ENCODE peak calls at places on chromosomes 7 and 10, in nine cellular contexts. L is A549, E is H54, C is HCT116, Z is lower leg skin, B is esophagus squamous epithelium, S is GM12878, F is right lobe of liver, I is body of pancreas. M is an unnamed sample.

GRCh38 chr10:113425596-113425995 is 127.3 kb upstream of the HABP2 start:
- DNase-seq in L (peak; percentile 62), E (no peak), C (no peak), Z (no peak), B (no peak), S (no peak), F (no peak), I (peak; percentile 33), M (no peak)

GRCh38 chr10:77784856-77785255 is 141.7 kb downstream of the DLG5 start:
- DNase-seq in L (no peak), E (no peak), C (no peak), Z (no peak), B (no peak), S (no peak), F (no peak), I (no peak), M (no peak)

GRCh38 chr10:1010703-1011102 is 15.0 kb downstream of the IDI2 start:
- DNase-seq in L (no peak), E (no peak), C (no peak), Z (no peak), B (no peak), S (no peak), F (no peak), I (no peak), M (no peak)

GRCh38 chr7:2017483-2017891 is 215.3 kb downstream of the MAD1L1 start:
- DNase-seq in L (no peak), E (no peak), C (no peak), Z (no peak), B (no peak), S (no peak), F (peak; percentile 33), I (no peak), M (no peak)

GRCh38 chr10:99232357-99232999 is 3.2 kb downstream of the HPSE2 start:
- DNase-seq in L (no peak), E (no peak), C (no peak), Z (no peak), B (no peak), S (no peak), F (no peak), I (no peak), M (no peak)

GRCh38 chr10:53839437-53840039 is 961.5 kb downstream of the PCDH15 start:
- DNase-seq in L (peak; percentile 21), E (no peak), C (no peak), Z (no peak), B (no peak), S (no peak), F (no peak), I (no peak), M (peak; percentile 21)

GRCh38 chr7:32618987-32619386 is 123.7 kb downstream of the AVL9 start:
- DNase-seq in L (peak; percentile 65), E (no peak), C (no peak), Z (no peak), B (no peak), S (no peak), F (no peak), I (no peak), M (no peak)

GRCh38 chr10:46542567-46543323 is 13.7 kb downstream of the GPRIN2 start:
- DNase-seq in L (no peak), E (no peak), C (no peak), Z (no peak), B (no peak), S (no peak), F (peak; percentile 44), I (peak; percentile 11), M (no peak)

GRCh38 chr7:90111-91063 is 102.0 kb upstream of the FAM20C start:
- DNase-seq in L (no peak), E (no peak), C (no peak), Z (no peak), B (no peak), S (no peak), F (no peak), I (no peak), M (no peak)

GRCh38 chr7:36787933-36788378 is 63.7 kb upstream of the AOAH start:
- DNase-seq in L (no peak), E (no peak), C (no peak), Z (no peak), B (no peak), S (peak; percentile 42), F (no peak), I (no peak), M (no peak)

GRCh38 chr7:22559829-22560489 is 60.0 kb upstream of the STEAP1B start:
- DNase-seq in L (peak; percentile 80), E (peak; percentile 73), C (peak; percentile 71), Z (peak; percentile 67), B (no peak), S (no peak), F (peak; percentile 71), I (peak; percentile 78), M (peak; percentile 61)

GRCh38 chr10:131819241-131820072 is 81.4 kb upstream of the PPP2R2D start:
- DNase-seq in L (no peak), E (no peak), C (no peak), Z (no peak), B (no peak), S (no peak), F (peak; percentile 89), I (no peak), M (no peak)

GRCh38 chr7:43458746-43459337 is 124.1 kb upstream of the STK17A start:
- DNase-seq in L (no peak), E (no peak), C (no peak), Z (no peak), B (no peak), S (no peak), F (no peak), I (no peak), M (no peak)

DNA sequence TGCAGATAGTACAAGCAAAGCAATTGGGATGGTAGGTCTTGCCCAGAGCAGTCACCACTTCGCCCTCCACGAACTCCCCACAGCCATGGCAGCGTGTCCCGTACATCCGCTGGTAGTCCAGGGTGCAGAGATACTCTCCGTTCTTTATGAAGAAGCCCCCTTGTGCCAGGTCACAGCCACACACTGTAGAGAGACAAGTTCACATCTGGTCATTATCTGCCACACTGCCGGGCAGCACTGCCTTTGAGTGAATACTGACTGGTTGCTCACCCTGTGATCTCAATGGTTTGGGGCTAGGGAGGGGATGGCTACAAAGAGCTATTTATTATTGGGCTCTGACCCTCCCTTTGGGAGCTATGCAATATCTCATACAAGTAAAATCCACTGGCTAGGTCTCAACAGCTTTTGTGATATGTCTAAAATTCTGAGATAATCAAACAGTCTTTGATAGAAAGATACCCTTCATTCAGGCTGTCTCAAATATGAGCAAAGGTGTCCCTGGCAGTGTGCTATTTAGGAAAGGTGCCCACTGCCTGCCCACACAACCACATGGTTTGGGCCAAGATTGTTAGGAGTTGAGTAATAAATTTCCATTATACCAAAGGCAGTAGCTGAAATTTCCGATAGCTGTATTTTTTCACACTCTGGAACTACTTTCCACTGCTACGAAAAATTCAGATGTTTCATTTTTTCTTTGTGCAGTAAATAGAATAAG is 82.5 kb downstream of the ABLIM1 start:
- DNase-seq in L (no peak), E (no peak), C (no peak), Z (no peak), B (no peak), S (no peak), F (peak; percentile 75), I (no peak), M (no peak)
- TF ChIP-seq POLR2A in L (no peak), E (no peak), C (no peak), Z (no peak), B (no peak), S (no peak), F (peak; percentile 58), I (no peak), M (no peak)

GRCh38 chr10:44974628-44975431 is 3.8 kb downstream of the DEPP1 start:
- DNase-seq in L (peak; percentile 55), E (peak; percentile 69), C (peak; percentile 13), Z (no peak), B (no peak), S (no peak), F (no peak), I (peak; percentile 77), M (peak; percentile 57)
- TF ChIP-seq POLR2A in L (no peak), E (peak; percentile 19), C (no peak), Z (no peak), B (no peak), S (peak; percentile 46), F (no peak), I (peak; percentile 59), M (no peak)

GRCh38 chr7:44547536-44548221 is 6.5 kb upstream of the NPC1L1 start:
- DNase-seq in L (no peak), E (no peak), C (no peak), Z (no peak), B (no peak), S (no peak), F (no peak), I (no peak), M (no peak)
- TF ChIP-seq POLR2A in L (no peak), E (no peak), C (no peak), Z (no peak), B (no peak), S (no peak), F (no peak), I (no peak), M (no peak)

DNA sequence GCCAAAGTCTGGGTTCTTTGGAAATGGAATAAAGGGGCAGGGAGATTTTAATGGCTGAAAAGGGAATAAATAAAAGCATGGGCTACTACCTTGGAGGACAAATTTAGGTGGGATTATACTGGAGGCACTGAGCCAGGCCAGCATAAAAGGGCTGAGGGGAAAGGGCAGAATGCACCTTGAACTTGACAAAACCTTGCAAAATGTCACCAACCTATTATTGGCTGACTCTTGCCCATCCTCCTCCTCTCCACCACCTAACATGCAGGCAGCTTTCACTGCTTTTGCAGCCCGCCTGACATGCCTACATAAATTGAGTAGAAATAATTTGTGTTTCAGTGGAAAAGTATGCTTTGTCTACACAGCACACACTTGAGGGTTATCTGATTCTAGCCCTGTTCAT is 65.3 kb upstream of the ABLIM1 start:
- DNase-seq in L (no peak), E (no peak), C (no peak), Z (no peak), B (no peak), S (no peak), F (peak; percentile 59), I (no peak), M (no peak)
- TF ChIP-seq POLR2A in L (no peak), E (no peak), C (no peak), Z (no peak), B (no peak), S (no peak), F (no peak), I (no peak), M (no peak)

GRCh38 chr10:72259491-72260214 is 14.1 kb upstream of the DDIT4 start:
- DNase-seq in L (peak; percentile 84), E (no peak), C (no peak), Z (no peak), B (no peak), S (no peak), F (peak; percentile 67), I (no peak), M (no peak)
- TF ChIP-seq POLR2A in L (no peak), E (no peak), C (no peak), Z (no peak), B (no peak), S (no peak), F (no peak), I (no peak), M (no peak)